ENCODE peak calls at places on chromosomes 13 and 19, in eight cellular contexts. S is nephron progenitor cell; D is skeletal muscle cell; P is ELR; I is fibroblast of lung; U is HFF-Myc; K is heart left ventricle; H is effector memory CD8-positive, alpha-beta T cell. J is an unnamed sample.

GRCh38 chr13:94030415-94031119 is 448.9 kb downstream of the DCT start:
- DNase-seq in S (no peak), D (no peak), P (no peak), I (no peak), U (no peak), K (no peak), H (no peak), J (no peak)

GRCh38 chr13:101698400-101698799 is 245.9 kb downstream of the ITGBL1 start:
- DNase-seq in S (no peak), D (no peak), P (peak; percentile 16), I (peak; percentile 6), U (no peak), K (no peak), H (no peak), J (no peak)

GRCh38 chr19:1285737-1286360 is at the start of gene EFNA2:
- DNase-seq in S (peak; percentile 54), D (no peak), P (no peak), I (no peak), U (no peak), K (no peak), H (no peak), J (no peak)

GRCh38 chr19:23273022-23273593 is 22.9 kb upstream of the ZNF724 start:
- DNase-seq in S (no peak), D (no peak), P (no peak), I (no peak), U (no peak), K (peak; percentile 12), H (no peak), J (peak; percentile 33)

GRCh38 chr19:50498219-50499056 is 12.6 kb downstream of the JOSD2 start:
- DNase-seq in S (no peak), D (no peak), P (no peak), I (no peak), U (no peak), K (no peak), H (no peak), J (no peak)

GRCh38 chr13:40315416-40316064 is 350.9 kb downstream of the FOXO1 start:
- DNase-seq in S (no peak), D (no peak), P (no peak), I (no peak), U (no peak), K (peak; percentile 26), H (peak; percentile 19), J (no peak)

GRCh38 chr13:28423010-28423409 is 71.9 kb downstream of the FLT1 start:
- DNase-seq in S (no peak), D (no peak), P (no peak), I (no peak), U (no peak), K (peak; percentile 40), H (no peak), J (peak; percentile 96)

GRCh38 chr19:4064073-4064550 is 2.6 kb downstream of the ZBTB7A start:
- DNase-seq in S (peak; percentile 37), D (no peak), P (peak; percentile 53), I (no peak), U (no peak), K (no peak), H (no peak), J (no peak)

GRCh38 chr13:60227168-60227567 is 63.4 kb upstream of the DIAPH3 start:
- DNase-seq in S (no peak), D (no peak), P (no peak), I (no peak), U (no peak), K (no peak), H (no peak), J (no peak)

GRCh38 chr19:19657397-19657783 is 6.1 kb downstream of the ATP13A1 start:
- DNase-seq in S (no peak), D (no peak), P (no peak), I (no peak), U (no peak), K (no peak), H (no peak), J (no peak)